ENCODE peak calls at places on chromosomes 11 and 22, in ten cellular contexts. W is mucosa of descending colon; L is stimulated activated CD4-positive, alpha-beta T cell treated with anti-CD3 and anti-CD28 coated beads, Interleukin-15, amount 100 ng/mL, for 1 hour; Y is activated naive CD4-positive, alpha-beta T cell treated with Interleukin-2 at 50 U/mL for 16 hours; U is activated CD4-positive, alpha-beta T cell treated with anti-CD3 and anti-CD28 coated beads, Interleukin-2, amount 50 U/mL, for 1 hour; J is left ventricle myocardium inferior; Q is naive thymus-derived CD8-positive, alpha-beta T cell; A is fibroblast of the conjunctiva; P is colonic mucosa; T is fibroblast of pulmonary artery. S is an unnamed sample.

GRCh38 chr11:85809881-85810280 is 1.1 kb downstream of the SYTL2 start:
- DNase-seq in T (no peak), U (no peak), Y (no peak), L (no peak), J (no peak), Q (no peak), W (peak), P (peak), A (no peak), S (peak)

GRCh38 chr11:73315288-73316020 is 7.4 kb downstream of the ARHGEF17 start:
- DNase-seq in U (no peak), Q (no peak), L (no peak), A (no peak), J (no peak), W (no peak), Y (no peak), T (no peak), P (no peak), S (no peak)

GRCh38 chr11:30218278-30218677 is 12.5 kb upstream of the FSHB start:
- DNase-seq in W (no peak), L (no peak), T (no peak), Y (no peak), P (no peak), A (no peak), J (no peak), U (no peak), Q (no peak), S (no peak)

GRCh38 chr11:73532310-73532709 is 65.6 kb downstream of the FAM168A start:
- DNase-seq in L (no peak), Y (no peak), U (no peak), T (no peak), Q (no peak), W (no peak), P (no peak), A (no peak), J (no peak), S (no peak)

GRCh38 chr11:94993400-94993943 is 20.0 kb downstream of the KDM4D start:
- DNase-seq in T (no peak), L (no peak), W (no peak), Q (no peak), J (no peak), Y (no peak), A (no peak), U (no peak), P (no peak), S (no peak)

GRCh38 chr11:71407356-71407755 is 40.8 kb downstream of the DHCR7 start:
- DNase-seq in W (no peak), T (no peak), P (no peak), L (no peak), U (no peak), Q (no peak), Y (no peak), A (no peak), J (no peak), S (no peak)

GRCh38 chr11:14117632-14118031 is 155.1 kb downstream of the SPON1 start:
- DNase-seq in J (no peak), U (no peak), W (no peak), A (no peak), Y (no peak), T (no peak), Q (no peak), P (no peak), L (no peak), S (no peak)

GRCh38 chr11:34251640-34251980 is 106.2 kb downstream of the ABTB2 start:
- DNase-seq in W (no peak), Q (no peak), J (no peak), L (no peak), U (no peak), A (no peak), T (peak), Y (no peak), P (no peak), S (no peak)

GRCh38 chr22:49229483-49230193 is 598.0 kb downstream of the BRD1 start:
- DNase-seq in T (no peak), Q (no peak), P (no peak), J (no peak), U (no peak), A (no peak), W (no peak), Y (no peak), L (no peak), S (no peak)

GRCh38 chr11:124900464-124900863 is 2.8 kb upstream of the ROBO4 start:
- DNase-seq in W (no peak), U (no peak), L (no peak), P (no peak), Y (no peak), Q (no peak), J (no peak), T (peak), A (peak), S (no peak)